ENCODE peak calls at places on chromosome 15, in seven cellular contexts. D, F, B, G, K, Z and R are unnamed samples.

GRCh38 chr15:76267077-76267476 is 44.2 kb downstream of the ETFA start:
- DNase-seq in G (no peak), Z (no peak), K (no peak), B (no peak), F (no peak), D (no peak), R (no peak)

GRCh38 chr15:90553248-90553745 is 23.6 kb downstream of the CRTC3 start:
- DNase-seq in Z (peak; percentile 90), F (no peak), K (no peak), D (peak; percentile 77), B (no peak), G (no peak), R (no peak)

GRCh38 chr15:78616506-78616905 is 4.3 kb downstream of the CHRNA3 start:
- DNase-seq in K (no peak), B (no peak), D (no peak), G (no peak), F (no peak), Z (no peak), R (peak; percentile 31)

GRCh38 chr15:57251308-57251707 is 125.0 kb upstream of the CGNL1 start:
- DNase-seq in G (no peak), K (no peak), D (peak; percentile 48), B (no peak), F (no peak), Z (peak; percentile 47), R (no peak)

GRCh38 chr15:63600001-63600645 is 2.9 kb downstream of the FBXL22 start:
- DNase-seq in B (peak; percentile 36), K (no peak), G (peak; percentile 31), Z (peak; percentile 57), D (no peak), F (peak; percentile 56), R (no peak)

GRCh38 chr15:71051539-71051938 is 63.7 kb upstream of the THSD4 start:
- DNase-seq in F (no peak), B (no peak), G (peak; percentile 21), D (peak; percentile 90), Z (peak; percentile 69), K (no peak), R (no peak)

GRCh38 chr15:77529394-77530159 is 103.1 kb downstream of the LINGO1 start:
- DNase-seq in Z (no peak), F (no peak), K (peak; percentile 34), G (no peak), D (no peak), B (no peak), R (peak; percentile 72)

GRCh38 chr15:78956937-78957336 is 12.1 kb upstream of the CTSH start:
- DNase-seq in K (no peak), F (no peak), D (no peak), B (no peak), Z (no peak), G (no peak), R (no peak)

GRCh38 chr15:71595846-71596553 is 214.4 kb upstream of the NR2E3 start:
- DNase-seq in B (no peak), K (no peak), D (peak; percentile 32), F (no peak), G (no peak), Z (peak; percentile 55), R (no peak)

GRCh38 chr15:58865420-58865880 is 68.0 kb downstream of the SLTM start:
- DNase-seq in F (no peak), B (no peak), K (peak; percentile 60), G (peak; percentile 19), Z (peak; percentile 37), D (no peak), R (no peak)

GRCh38 chr15:98363955-98364354 is 284.4 kb upstream of the IGF1R start:
- DNase-seq in Z (no peak), F (no peak), D (no peak), G (no peak), K (no peak), B (no peak), R (no peak)

GRCh38 chr15:89121414-89121813 is 33.2 kb downstream of the ABHD2 start:
- DNase-seq in D (no peak), B (no peak), F (peak; percentile 77), G (no peak), Z (no peak), K (no peak), R (peak; percentile 95)

GRCh38 chr15:70059476-70060213 is 38.1 kb downstream of the TLE3 start:
- DNase-seq in D (no peak), G (no peak), Z (no peak), K (peak; percentile 21), B (no peak), F (no peak), R (peak; percentile 70)

GRCh38 chr15:101723161-101723873 is 956 bp downstream of the TARS3 start:
- DNase-seq in Z (peak; percentile 73), K (no peak), B (no peak), F (no peak), D (peak; percentile 50), G (no peak), R (no peak)

GRCh38 chr15:25242957-25243799 is 195.6 kb downstream of the UBE3A start:
- DNase-seq in F (no peak), B (no peak), Z (no peak), G (peak; percentile 7), D (no peak), K (peak; percentile 10), R (peak; percentile 53)

GRCh38 chr15:68729789-68730201 is 90.9 kb downstream of the ANP32A start:
- DNase-seq in D (peak; percentile 62), Z (peak; percentile 49), B (no peak), G (peak; percentile 37), F (no peak), K (peak; percentile 45), R (no peak)

GRCh38 chr15:98131924-98132323 is 171.4 kb downstream of the ARRDC4 start:
- DNase-seq in K (no peak), B (no peak), F (no peak), G (no peak), Z (no peak), D (no peak), R (no peak)

DNA sequence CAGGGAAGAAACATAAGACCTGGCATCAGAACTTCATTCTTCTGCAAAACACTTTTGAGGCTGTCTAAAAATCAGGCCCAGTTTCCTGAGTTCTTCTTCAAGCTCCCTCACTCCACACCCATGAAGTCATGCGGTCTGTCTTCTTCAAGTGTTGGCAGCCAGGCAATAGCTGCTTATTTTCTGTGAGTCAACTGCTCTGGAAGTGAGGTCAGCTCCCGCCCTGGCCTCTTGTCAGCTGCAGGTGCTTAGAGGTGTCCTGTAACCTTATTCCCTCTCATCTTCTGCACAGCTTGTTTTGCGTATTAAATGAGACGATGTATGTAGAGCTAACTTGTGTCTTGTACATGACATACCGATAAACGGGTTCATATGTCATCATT is 226.1 kb downstream of the ADAMTS17 start:
- DNase-seq in D (peak; percentile 97), K (no peak), G (no peak), B (no peak), F (no peak), Z (peak; percentile 23), R (peak; percentile 71)
- H3K4me1 ChIP-seq in D (peaks cover 16% of the 10 kb centered on the region), K (peaks cover 17% of the 10 kb centered on the region), G (peaks cover 52% of the 10 kb centered on the region), B (peaks cover 2% of the 10 kb centered on the region), F (peaks cover 5% of the 10 kb centered on the region), Z (peaks cover 11% of the 10 kb centered on the region), R (peaks cover 12% of the 10 kb centered on the region)

DNA sequence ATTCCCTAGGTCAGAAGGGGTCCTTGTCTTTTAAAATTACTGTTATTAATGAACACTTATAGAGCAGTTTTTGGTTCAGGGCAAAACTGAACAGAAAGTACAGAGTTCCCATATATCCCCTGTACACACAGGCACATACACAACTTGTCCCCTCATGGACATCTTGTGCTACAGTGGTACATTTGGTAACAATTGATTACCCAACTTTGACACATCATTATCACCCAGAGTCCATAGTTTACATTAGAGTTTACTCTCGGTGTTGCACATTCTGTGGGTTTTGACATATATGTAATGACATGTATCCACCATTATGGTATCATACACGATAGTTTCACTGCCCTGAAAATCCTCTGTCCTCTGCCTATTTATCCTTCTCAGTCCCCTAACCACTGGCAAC is 984 bp upstream of the EDC3 start:
- DNase-seq in B (no peak), K (no peak), G (no peak), D (no peak), F (no peak), Z (no peak), R (no peak)
- H3K4me3 ChIP-seq in B (no peak overlapping the region), K (no peak overlapping the region), G (peak overlapping the region; percentile 86), D (no peak overlapping the region), F (peak overlapping the region; percentile 71), Z (peak overlapping the region; percentile 98), R (peak overlapping the region; percentile 89)

DNA sequence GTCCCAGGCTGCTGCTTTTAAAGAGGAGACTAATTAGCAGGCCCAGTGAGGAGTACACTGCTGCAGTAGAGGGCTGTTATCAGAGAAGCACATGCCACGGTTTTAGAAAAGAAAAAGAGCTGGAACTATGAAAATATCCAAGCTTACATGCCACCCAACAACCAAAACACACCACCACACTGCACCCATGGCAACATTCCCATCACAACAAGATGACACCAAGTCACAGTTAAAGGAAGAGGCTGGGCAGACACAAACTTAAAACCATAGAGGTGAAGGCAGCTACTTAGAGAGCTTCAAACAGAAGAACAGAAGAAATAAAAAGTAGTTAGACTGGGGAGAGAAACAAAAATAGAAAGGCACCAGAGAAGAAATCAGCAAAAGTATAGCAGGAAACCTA is 37.0 kb downstream of the NPTN start:
- DNase-seq in B (no peak), G (no peak), F (no peak), Z (peak; percentile 43), D (no peak), K (no peak), R (no peak)
- H3K4me1 ChIP-seq in B (peaks cover 9% of the 10 kb centered on the region), G (peaks cover 72% of the 10 kb centered on the region), F (peaks cover 20% of the 10 kb centered on the region), Z (peaks cover 42% of the 10 kb centered on the region), D (peaks cover 17% of the 10 kb centered on the region), K (peaks cover 20% of the 10 kb centered on the region), R (peaks cover 21% of the 10 kb centered on the region)

DNA sequence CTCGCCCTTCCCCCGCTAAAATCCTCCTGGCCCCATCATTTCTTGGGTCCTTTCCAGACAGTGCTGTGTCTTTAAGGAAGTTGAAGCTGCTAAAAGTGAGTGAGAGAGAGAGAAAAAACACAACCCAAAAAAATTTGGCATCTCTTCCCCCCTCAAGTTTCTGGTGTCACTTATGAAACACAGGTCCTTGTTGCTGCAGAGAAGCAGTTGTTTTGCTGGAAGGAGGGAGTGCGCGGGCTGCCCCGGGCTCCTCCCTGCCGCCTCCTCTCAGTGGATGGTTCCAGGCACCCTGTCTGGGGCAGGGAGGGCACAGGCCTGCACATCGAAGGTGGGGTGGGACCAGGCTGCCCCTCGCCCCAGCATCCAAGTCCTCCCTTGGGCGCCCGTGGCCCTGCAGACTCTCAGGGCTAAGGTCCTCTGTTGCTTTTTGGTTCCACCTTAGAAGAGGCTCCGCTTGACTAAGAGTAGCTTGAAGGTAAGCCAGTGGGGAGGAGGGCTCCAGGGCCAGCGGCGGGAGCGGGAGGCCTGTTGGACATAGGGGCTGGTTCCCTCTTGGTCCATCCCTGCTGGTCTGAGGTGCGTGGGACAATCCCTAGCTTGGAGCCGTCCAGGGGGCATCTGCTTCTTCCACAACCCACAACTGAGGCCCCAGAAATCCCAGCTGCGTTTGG is at the start of gene ISLR:
- DNase-seq in G (peak; percentile 47), D (peak; percentile 34), Z (peak; percentile 70), B (no peak), F (no peak), K (peak; percentile 78), R (peak; percentile 64)
- H3K4me3 ChIP-seq in G (peak within 1 kb of the TSS; percentile 9), D (peak within 1 kb of the TSS; percentile 14), Z (peak within 1 kb of the TSS; percentile 59), B (no peak within 1 kb of the TSS), F (no peak within 1 kb of the TSS), K (peak within 1 kb of the TSS; percentile 46), R (no peak within 1 kb of the TSS)

GRCh38 chr15:48563944-48564343 is 81.6 kb downstream of the FBN1 start:
- DNase-seq in F (no peak), G (no peak), D (peak; percentile 55), K (no peak), Z (no peak), B (no peak), R (no peak)
- H3K4me1 ChIP-seq in F (peaks cover 24% of the 10 kb centered on the region), G (peaks cover 15% of the 10 kb centered on the region), D (peaks cover 17% of the 10 kb centered on the region), K (peaks cover 12% of the 10 kb centered on the region), Z (peaks cover 94% of the 10 kb centered on the region), B (peaks cover 6% of the 10 kb centered on the region), R (peaks cover 33% of the 10 kb centered on the region)